ENCODE peak calls at places on chromosomes 3 and 15, in five cellular contexts. One of them, this sample, is unnamed.

GRCh38 chr15:57752426-57752825 is 45.9 kb downstream of the POLR2M start:
- DNase-seq in GM23338: peak
- DNase-seq in body of pancreas: peak
- DNase-seq in CD8-positive, alpha-beta memory T cell: no peak
- DNase-seq in NCI-H774: no peak
- DNase-seq in this sample: no peak

GRCh38 chr15:80550910-80551265 is 144.2 kb upstream of the ABHD17C start:
- DNase-seq in body of pancreas: no peak
- DNase-seq in NCI-H774: no peak
- DNase-seq in GM23338: no peak
- DNase-seq in CD8-positive, alpha-beta memory T cell: no peak
- DNase-seq in this sample: no peak

GRCh38 chr15:71592186-71592585 is 218.2 kb upstream of the NR2E3 start:
- DNase-seq in CD8-positive, alpha-beta memory T cell: no peak
- DNase-seq in body of pancreas: no peak
- DNase-seq in NCI-H774: no peak
- DNase-seq in GM23338: no peak
- DNase-seq in this sample: no peak

GRCh38 chr3:176310641-176311040 is 886.6 kb downstream of the TBL1XR1 start:
- DNase-seq in GM23338: no peak
- DNase-seq in CD8-positive, alpha-beta memory T cell: no peak
- DNase-seq in body of pancreas: no peak
- DNase-seq in NCI-H774: no peak
- DNase-seq in this sample: no peak

GRCh38 chr3:139677341-139678155 is at the start of gene NMNAT3:
- DNase-seq in GM23338: peak
- DNase-seq in CD8-positive, alpha-beta memory T cell: peak
- DNase-seq in body of pancreas: peak
- DNase-seq in NCI-H774: peak
- DNase-seq in this sample: peak

GRCh38 chr3:114827495-114827894 is 319.6 kb downstream of the ZBTB20 start:
- DNase-seq in CD8-positive, alpha-beta memory T cell: no peak
- DNase-seq in NCI-H774: no peak
- DNase-seq in GM23338: peak
- DNase-seq in body of pancreas: peak
- DNase-seq in this sample: peak

GRCh38 chr3:169455472-169455871 is 208.0 kb downstream of the MECOM start:
- DNase-seq in GM23338: no peak
- DNase-seq in body of pancreas: no peak
- DNase-seq in CD8-positive, alpha-beta memory T cell: no peak
- DNase-seq in NCI-H774: no peak
- DNase-seq in this sample: no peak

GRCh38 chr3:171781711-171782127 is 28.6 kb downstream of the PLD1 start:
- DNase-seq in CD8-positive, alpha-beta memory T cell: no peak
- DNase-seq in GM23338: no peak
- DNase-seq in body of pancreas: no peak
- DNase-seq in NCI-H774: no peak
- DNase-seq in this sample: no peak

GRCh38 chr15:40151499-40151898 is 9.4 kb upstream of the BUB1B start:
- DNase-seq in NCI-H774: no peak
- DNase-seq in GM23338: no peak
- DNase-seq in CD8-positive, alpha-beta memory T cell: no peak
- DNase-seq in body of pancreas: no peak
- DNase-seq in this sample: no peak

This sample was measured in NCI-H2107.